ENCODE peak calls at places on chromosomes 5 and 9, in ten cellular contexts. W is SK-MEL-5; E is sigmoid colon; N is HL-60; B is posterior vena cava; Z is NCI-H460; A is neuronal stem cell; C is GM19239; I is activated gamma-delta T cell treated with anti-CD3 and anti-CD28 coated beads, Interleukin-2, amount 50 U/mL, for 16 hours; Q is tibial nerve. S is an unnamed sample.

GRCh38 chr5:109688647-109688998 is 1.1 kb upstream of the MAN2A1 start:
- DNase-seq in C (no peak), B (no peak), E (no peak), N (no peak), Q (no peak), A (no peak), W (peak), Z (peak), I (no peak), S (peak)

GRCh38 chr5:143923634-143924265 is 111.8 kb downstream of the HMHB1 start:
- DNase-seq in Q (no peak), B (no peak), N (no peak), A (no peak), E (no peak), C (no peak), W (no peak), I (no peak), Z (no peak), S (no peak)

GRCh38 chr5:120507826-120508463 is 43.8 kb downstream of the PRR16 start:
- DNase-seq in W (no peak), B (no peak), A (no peak), N (no peak), Z (peak), Q (no peak), I (no peak), E (no peak), C (no peak), S (no peak)

GRCh38 chr9:107046692-107047091 is 183.7 kb downstream of the ZNF462 start:
- DNase-seq in A (no peak), Z (no peak), B (no peak), Q (no peak), C (no peak), W (no peak), I (no peak), N (no peak), E (no peak), S (no peak)

GRCh38 chr5:1209896-1210776 is 8.7 kb downstream of the SLC6A19 start:
- DNase-seq in N (no peak), I (no peak), E (no peak), A (no peak), Q (no peak), C (no peak), B (no peak), Z (no peak), W (no peak), S (no peak)

GRCh38 chr9:131697908-131698714 is 41.8 kb downstream of the RAPGEF1 start:
- DNase-seq in W (no peak), N (no peak), Q (no peak), Z (peak), B (no peak), A (no peak), E (no peak), I (no peak), C (no peak), S (no peak)

GRCh38 chr9:123686131-123686848 is 243.6 kb downstream of the DENND1A start:
- DNase-seq in E (no peak), A (no peak), N (no peak), I (no peak), W (peak), B (no peak), Q (no peak), C (no peak), Z (no peak), S (no peak)

GRCh38 chr9:110575169-110575568 is 4.4 kb downstream of the SVEP1 start:
- DNase-seq in W (no peak), Z (no peak), C (no peak), Q (no peak), B (no peak), E (no peak), A (no peak), I (no peak), N (no peak), S (no peak)

GRCh38 chr5:76958976-76959767 is 6.3 kb downstream of the CRHBP start:
- DNase-seq in Z (no peak), A (no peak), N (peak), Q (no peak), E (no peak), W (peak), B (no peak), C (no peak), I (no peak), S (no peak)

GRCh38 chr9:129569506-129570449 is 51.1 kb downstream of the C9orf50 start:
- DNase-seq in N (no peak), Z (no peak), I (no peak), E (no peak), Q (no peak), C (peak), W (peak), A (no peak), B (no peak), S (peak)

GRCh38 chr9:96686638-96687335 is 31.7 kb upstream of the PRXL2C start:
- DNase-seq in C (peak), N (no peak), I (peak), B (peak), W (no peak), E (peak), A (peak), Q (peak), Z (peak), S (no peak)

GRCh38 chr9:94794768-94795167 is 68.3 kb downstream of the AOPEP start:
- DNase-seq in N (no peak), Z (no peak), C (no peak), W (no peak), B (no peak), A (no peak), E (no peak), I (no peak), Q (no peak), S (no peak)

GRCh38 chr5:137119321-137119720 is 379.8 kb downstream of the SPOCK1 start:
- DNase-seq in Q (no peak), C (no peak), E (no peak), Z (no peak), A (no peak), W (no peak), B (no peak), I (no peak), N (no peak), S (no peak)

GRCh38 chr5:142952236-142952635 is 182.1 kb downstream of the ARHGAP26 start:
- DNase-seq in Q (no peak), C (no peak), Z (no peak), N (no peak), W (no peak), I (no peak), E (no peak), A (no peak), B (no peak), S (no peak)

S was measured in HepG2.